ENCODE peak calls at places on chromosomes 11 and 22, in ten cellular contexts. One of them, this sample, is unnamed.

GRCh38 chr11:46537851-46538295 is 56.0 kb downstream of the AMBRA1 start:
- DNase-seq in A549: peak
- DNase-seq in ovary: peak
- DNase-seq in body of pancreas: peak
- DNase-seq in right lobe of liver: no peak
- DNase-seq in IMR-90: peak
- DNase-seq in uterus: peak
- DNase-seq in transverse colon: peak
- DNase-seq in lower leg skin: peak
- DNase-seq in esophagus squamous epithelium: no peak
- DNase-seq in this sample: peak

GRCh38 chr11:43067681-43068080 is 244.1 kb upstream of the API5 start:
- DNase-seq in A549: no peak
- DNase-seq in ovary: no peak
- DNase-seq in body of pancreas: no peak
- DNase-seq in uterus: no peak
- DNase-seq in lower leg skin: no peak
- DNase-seq in transverse colon: no peak
- DNase-seq in esophagus squamous epithelium: no peak
- DNase-seq in IMR-90: no peak
- DNase-seq in right lobe of liver: no peak
- DNase-seq in this sample: no peak

GRCh38 chr11:73140213-73141030 is 1.7 kb downstream of the FCHSD2 start:
- DNase-seq in lower leg skin: peak
- DNase-seq in uterus: no peak
- DNase-seq in esophagus squamous epithelium: no peak
- DNase-seq in body of pancreas: peak
- DNase-seq in ovary: peak
- DNase-seq in IMR-90: peak
- DNase-seq in right lobe of liver: peak
- DNase-seq in transverse colon: no peak
- DNase-seq in A549: peak
- DNase-seq in this sample: peak

GRCh38 chr11:62710001-62710345 is 2.5 kb downstream of the GNG3 start:
- DNase-seq in body of pancreas: no peak
- DNase-seq in lower leg skin: no peak
- DNase-seq in transverse colon: no peak
- DNase-seq in ovary: no peak
- DNase-seq in esophagus squamous epithelium: no peak
- DNase-seq in right lobe of liver: no peak
- DNase-seq in uterus: no peak
- DNase-seq in IMR-90: no peak
- DNase-seq in A549: no peak
- DNase-seq in this sample: no peak

GRCh38 chr11:796565-797299 is 1.3 kb downstream of the SLC25A22 start:
- DNase-seq in right lobe of liver: peak
- DNase-seq in transverse colon: peak
- DNase-seq in body of pancreas: peak
- DNase-seq in A549: no peak
- DNase-seq in esophagus squamous epithelium: no peak
- DNase-seq in IMR-90: no peak
- DNase-seq in uterus: no peak
- DNase-seq in ovary: no peak
- DNase-seq in lower leg skin: no peak
- DNase-seq in this sample: no peak

GRCh38 chr22:24952837-24953293 is 349 bp downstream of the KIAA1671 start:
- DNase-seq in right lobe of liver: no peak
- DNase-seq in lower leg skin: peak
- DNase-seq in body of pancreas: peak
- DNase-seq in A549: peak
- DNase-seq in esophagus squamous epithelium: no peak
- DNase-seq in transverse colon: peak
- DNase-seq in IMR-90: peak
- DNase-seq in uterus: no peak
- DNase-seq in ovary: peak
- DNase-seq in this sample: peak

GRCh38 chr11:70139785-70140410 is 61.8 kb downstream of the ANO1 start:
- DNase-seq in esophagus squamous epithelium: no peak
- DNase-seq in transverse colon: no peak
- DNase-seq in A549: no peak
- DNase-seq in body of pancreas: no peak
- DNase-seq in right lobe of liver: no peak
- DNase-seq in uterus: no peak
- DNase-seq in IMR-90: no peak
- DNase-seq in ovary: no peak
- DNase-seq in lower leg skin: no peak
- DNase-seq in this sample: no peak

GRCh38 chr11:2834893-2835767 is 50.4 kb downstream of the CDKN1C start:
- DNase-seq in right lobe of liver: no peak
- DNase-seq in esophagus squamous epithelium: no peak
- DNase-seq in body of pancreas: no peak
- DNase-seq in uterus: peak
- DNase-seq in A549: no peak
- DNase-seq in transverse colon: no peak
- DNase-seq in ovary: peak
- DNase-seq in IMR-90: peak
- DNase-seq in lower leg skin: no peak
- DNase-seq in this sample: peak

DNA sequence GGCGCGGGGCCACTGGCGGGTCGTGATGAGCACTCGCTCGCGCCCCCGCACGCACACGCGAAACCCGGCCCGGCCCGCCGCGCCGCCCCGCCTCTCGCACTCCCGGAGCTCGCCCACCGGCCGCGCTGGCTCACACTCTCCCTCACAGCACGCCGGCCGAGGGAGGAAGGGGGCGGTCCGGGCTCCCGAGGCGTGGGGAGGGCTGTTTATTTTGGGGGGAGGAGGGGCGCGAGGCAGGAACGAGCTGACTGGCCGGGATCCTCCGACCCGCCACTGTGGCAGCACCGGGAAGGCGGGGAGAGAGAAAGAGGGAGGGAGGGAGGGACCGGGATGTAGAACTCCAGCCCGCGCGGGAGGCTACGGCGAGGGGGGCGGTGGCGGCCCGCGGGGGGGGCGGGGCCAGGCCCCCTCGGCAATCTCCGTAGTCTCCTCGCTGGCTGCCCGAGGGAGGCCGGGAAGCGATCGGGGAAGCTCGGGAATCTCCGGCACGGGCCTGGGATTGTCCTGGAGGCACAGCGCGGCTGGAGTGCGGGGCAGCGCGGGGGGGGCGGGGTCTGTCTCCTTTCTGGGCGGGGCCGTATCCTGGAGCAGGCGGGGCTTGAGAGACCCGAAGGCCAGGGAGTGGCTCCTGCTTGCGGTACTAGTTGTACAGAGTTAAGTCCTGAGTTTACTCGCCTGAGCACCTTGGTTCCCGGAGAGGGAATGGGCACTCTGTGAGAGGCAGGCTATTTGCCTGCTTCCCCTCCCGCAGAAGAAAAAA is at the start of gene RBFOX2:
- DNase-seq in esophagus squamous epithelium: peak
- DNase-seq in IMR-90: peak
- DNase-seq in ovary: peak
- DNase-seq in body of pancreas: peak
- DNase-seq in right lobe of liver: peak
- DNase-seq in A549: peak
- DNase-seq in lower leg skin: peak
- DNase-seq in uterus: peak
- DNase-seq in transverse colon: peak
- DNase-seq in this sample: peak
- TF ChIP-seq POLR2A in esophagus squamous epithelium: no peak
- TF ChIP-seq POLR2A in IMR-90: peak
- TF ChIP-seq POLR2A in ovary: peak
- TF ChIP-seq POLR2A in body of pancreas: peak
- TF ChIP-seq POLR2A in right lobe of liver: peak
- TF ChIP-seq POLR2A in A549: peak
- TF ChIP-seq POLR2A in lower leg skin: no peak
- TF ChIP-seq POLR2A in uterus: peak
- TF ChIP-seq POLR2A in transverse colon: peak
- TF ChIP-seq POLR2A in this sample: peak

GRCh38 chr11:116990811-116991210 is 107.4 kb downstream of the SIK3 start:
- DNase-seq in esophagus squamous epithelium: no peak
- DNase-seq in body of pancreas: no peak
- DNase-seq in uterus: no peak
- DNase-seq in right lobe of liver: no peak
- DNase-seq in A549: no peak
- DNase-seq in transverse colon: no peak
- DNase-seq in lower leg skin: no peak
- DNase-seq in IMR-90: no peak
- DNase-seq in ovary: no peak
- DNase-seq in this sample: no peak
- TF ChIP-seq POLR2A in esophagus squamous epithelium: no peak
- TF ChIP-seq POLR2A in body of pancreas: no peak
- TF ChIP-seq POLR2A in uterus: no peak
- TF ChIP-seq POLR2A in right lobe of liver: no peak
- TF ChIP-seq POLR2A in A549: no peak
- TF ChIP-seq POLR2A in transverse colon: no peak
- TF ChIP-seq POLR2A in lower leg skin: no peak
- TF ChIP-seq POLR2A in IMR-90: no peak
- TF ChIP-seq POLR2A in ovary: no peak
- TF ChIP-seq POLR2A in this sample: no peak

GRCh38 chr11:78161937-78162336 is 22.5 kb upstream of the ALG8 start:
- DNase-seq in lower leg skin: no peak
- DNase-seq in transverse colon: peak
- DNase-seq in IMR-90: peak
- DNase-seq in right lobe of liver: no peak
- DNase-seq in body of pancreas: no peak
- DNase-seq in A549: no peak
- DNase-seq in uterus: peak
- DNase-seq in ovary: peak
- DNase-seq in esophagus squamous epithelium: no peak
- DNase-seq in this sample: no peak

GRCh38 chr11:78166832-78167469 is 21.5 kb downstream of the KCTD21 start:
- DNase-seq in transverse colon: no peak
- DNase-seq in right lobe of liver: no peak
- DNase-seq in IMR-90: no peak
- DNase-seq in ovary: peak
- DNase-seq in A549: no peak
- DNase-seq in uterus: no peak
- DNase-seq in body of pancreas: no peak
- DNase-seq in esophagus squamous epithelium: no peak
- DNase-seq in lower leg skin: no peak
- DNase-seq in this sample: no peak

GRCh38 chr11:78164471-78164870 is 24.0 kb downstream of the KCTD21 start:
- DNase-seq in right lobe of liver: no peak
- DNase-seq in ovary: peak
- DNase-seq in body of pancreas: no peak
- DNase-seq in lower leg skin: no peak
- DNase-seq in esophagus squamous epithelium: no peak
- DNase-seq in IMR-90: no peak
- DNase-seq in uterus: no peak
- DNase-seq in A549: no peak
- DNase-seq in transverse colon: no peak
- DNase-seq in this sample: no peak

GRCh38 chr11:78161346-78161745 is 21.9 kb upstream of the ALG8 start:
- DNase-seq in A549: no peak
- DNase-seq in esophagus squamous epithelium: no peak
- DNase-seq in lower leg skin: no peak
- DNase-seq in uterus: no peak
- DNase-seq in ovary: no peak
- DNase-seq in transverse colon: no peak
- DNase-seq in right lobe of liver: no peak
- DNase-seq in body of pancreas: no peak
- DNase-seq in IMR-90: no peak
- DNase-seq in this sample: no peak

GRCh38 chr11:78163828-78164227 is 24.4 kb upstream of the ALG8 start:
- DNase-seq in body of pancreas: no peak
- DNase-seq in lower leg skin: no peak
- DNase-seq in uterus: no peak
- DNase-seq in A549: no peak
- DNase-seq in esophagus squamous epithelium: no peak
- DNase-seq in IMR-90: no peak
- DNase-seq in ovary: peak
- DNase-seq in right lobe of liver: peak
- DNase-seq in transverse colon: no peak
- DNase-seq in this sample: no peak
- TF ChIP-seq POLR2A in body of pancreas: no peak
- TF ChIP-seq POLR2A in lower leg skin: no peak
- TF ChIP-seq POLR2A in uterus: no peak
- TF ChIP-seq POLR2A in A549: no peak
- TF ChIP-seq POLR2A in esophagus squamous epithelium: no peak
- TF ChIP-seq POLR2A in IMR-90: no peak
- TF ChIP-seq POLR2A in ovary: no peak
- TF ChIP-seq POLR2A in right lobe of liver: no peak
- TF ChIP-seq POLR2A in transverse colon: no peak
- TF ChIP-seq POLR2A in this sample: no peak

GRCh38 chr22:35450824-35451541 is 51.0 kb downstream of the MCM5 start:
- DNase-seq in lower leg skin: no peak
- DNase-seq in transverse colon: no peak
- DNase-seq in IMR-90: no peak
- DNase-seq in A549: no peak
- DNase-seq in esophagus squamous epithelium: no peak
- DNase-seq in right lobe of liver: no peak
- DNase-seq in uterus: no peak
- DNase-seq in ovary: no peak
- DNase-seq in body of pancreas: no peak
- DNase-seq in this sample: no peak

GRCh38 chr22:35452351-35452781 is 52.4 kb downstream of the MCM5 start:
- DNase-seq in IMR-90: no peak
- DNase-seq in right lobe of liver: no peak
- DNase-seq in transverse colon: peak
- DNase-seq in lower leg skin: no peak
- DNase-seq in esophagus squamous epithelium: no peak
- DNase-seq in uterus: no peak
- DNase-seq in body of pancreas: peak
- DNase-seq in A549: no peak
- DNase-seq in ovary: no peak
- DNase-seq in this sample: no peak

GRCh38 chr22:35451602-35452001 is 51.7 kb downstream of the MCM5 start:
- DNase-seq in right lobe of liver: no peak
- DNase-seq in esophagus squamous epithelium: no peak
- DNase-seq in body of pancreas: no peak
- DNase-seq in transverse colon: no peak
- DNase-seq in uterus: no peak
- DNase-seq in IMR-90: no peak
- DNase-seq in ovary: no peak
- DNase-seq in A549: no peak
- DNase-seq in lower leg skin: no peak
- DNase-seq in this sample: no peak

GRCh38 chr22:35454416-35455054 is 54.6 kb downstream of the MCM5 start:
- DNase-seq in IMR-90: no peak
- DNase-seq in right lobe of liver: no peak
- DNase-seq in A549: no peak
- DNase-seq in esophagus squamous epithelium: no peak
- DNase-seq in body of pancreas: no peak
- DNase-seq in lower leg skin: no peak
- DNase-seq in transverse colon: no peak
- DNase-seq in ovary: no peak
- DNase-seq in uterus: no peak
- DNase-seq in this sample: no peak

DNA sequence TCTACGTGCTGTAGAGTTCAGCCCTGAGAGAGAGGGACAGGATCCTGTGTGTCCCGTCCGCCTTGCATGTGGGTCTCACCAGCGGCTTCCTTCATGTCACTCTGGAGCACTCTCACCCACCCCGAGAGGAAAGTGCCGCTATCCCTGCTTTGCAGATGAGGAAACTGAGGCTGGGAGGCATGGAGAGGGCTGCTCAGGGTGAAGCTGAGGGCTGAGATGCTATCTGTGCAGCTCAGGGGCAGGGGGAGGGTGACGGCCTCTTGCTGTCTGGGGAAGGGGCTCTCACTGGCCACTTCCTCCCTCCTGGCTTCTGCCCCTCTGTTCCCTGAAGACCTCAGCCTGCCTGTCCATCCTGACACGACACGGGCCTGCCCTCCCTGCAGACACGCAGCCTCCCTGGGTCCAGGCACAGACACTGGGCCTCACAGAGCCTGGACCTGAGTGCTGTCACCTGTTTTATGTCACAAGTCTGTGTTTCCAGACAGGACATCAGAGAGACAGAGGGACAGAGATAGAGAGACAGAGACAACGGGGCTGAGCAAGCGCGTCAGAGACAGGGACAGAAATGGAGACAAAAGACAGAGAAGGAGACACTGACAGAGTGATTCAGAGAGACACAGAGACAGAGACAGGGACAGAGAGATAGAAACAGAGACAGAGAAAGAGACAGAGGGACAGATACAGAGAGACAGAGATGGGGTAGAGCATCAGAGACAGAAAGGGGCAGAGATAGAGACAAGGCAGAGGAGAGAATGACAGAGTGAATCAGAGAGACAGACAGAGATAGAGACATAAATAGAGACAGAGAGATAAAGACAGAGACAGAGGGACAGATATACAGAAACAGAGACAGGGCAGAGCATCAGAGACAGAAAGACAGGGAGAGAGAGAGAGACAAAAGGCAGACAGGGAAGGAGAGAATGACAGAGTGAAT is 53.1 kb downstream of the MCM5 start:
- DNase-seq in right lobe of liver: no peak
- DNase-seq in lower leg skin: no peak
- DNase-seq in A549: no peak
- DNase-seq in ovary: no peak
- DNase-seq in uterus: no peak
- DNase-seq in transverse colon: no peak
- DNase-seq in body of pancreas: no peak
- DNase-seq in IMR-90: no peak
- DNase-seq in esophagus squamous epithelium: no peak
- DNase-seq in this sample: no peak
- TF ChIP-seq POLR2A in right lobe of liver: no peak
- TF ChIP-seq POLR2A in lower leg skin: no peak
- TF ChIP-seq POLR2A in A549: no peak
- TF ChIP-seq POLR2A in ovary: no peak
- TF ChIP-seq POLR2A in uterus: no peak
- TF ChIP-seq POLR2A in transverse colon: peak
- TF ChIP-seq POLR2A in body of pancreas: no peak
- TF ChIP-seq POLR2A in IMR-90: no peak
- TF ChIP-seq POLR2A in esophagus squamous epithelium: no peak
- TF ChIP-seq POLR2A in this sample: no peak